ENCODE peak calls at places on chromosomes 12 and 14, in four cellular contexts. R, E, Z and N are unnamed samples.

GRCh38 chr14:72679591-72680151 is 214.2 kb downstream of the DPF3 start:
- DNase-seq in R (no peak), E (no peak), Z (peak), N (no peak)

GRCh38 chr12:607541-608001 is 55.7 kb downstream of the NINJ2 start:
- DNase-seq in R (no peak), E (no peak), Z (no peak), N (no peak)

GRCh38 chr12:18072723-18073122 is 17.3 kb downstream of the RERGL start:
- DNase-seq in R (no peak), E (no peak), Z (no peak), N (no peak)

GRCh38 chr12:12837025-12837872 is 24.1 kb downstream of the DDX47 start:
- DNase-seq in R (peak), E (peak), Z (peak), N (peak)

GRCh38 chr12:5973461-5974115 is 28.5 kb upstream of the ANO2 start:
- DNase-seq in R (no peak), E (no peak), Z (no peak), N (no peak)

GRCh38 chr12:121799175-121799841 is 4.5 kb upstream of the SETD1B start:
- DNase-seq in R (peak), E (peak), Z (peak), N (peak)

GRCh38 chr14:62943202-62943601 is 102.1 kb downstream of the KCNH5 start:
- DNase-seq in R (no peak), E (no peak), Z (peak), N (peak)

GRCh38 chr12:123990512-123990911 is 17.5 kb downstream of the ZNF664 start:
- DNase-seq in R (peak), E (no peak), Z (no peak), N (no peak)

GRCh38 chr14:59565112-59565511 is 11.5 kb downstream of the CCDC175 start:
- DNase-seq in R (no peak), E (no peak), Z (no peak), N (no peak)

GRCh38 chr14:80946797-80947196 is 5.3 kb upstream of the CEP128 start:
- DNase-seq in R (no peak), E (no peak), Z (no peak), N (no peak)

GRCh38 chr12:32155911-32156585 is 49.4 kb downstream of the BICD1 start:
- DNase-seq in R (no peak), E (no peak), Z (no peak), N (peak)

GRCh38 chr14:98961191-98961590 is 310.8 kb downstream of the BCL11B start:
- DNase-seq in R (no peak), E (no peak), Z (no peak), N (no peak)

GRCh38 chr14:103531421-103532215 is 2.6 kb downstream of the TRMT61A start:
- DNase-seq in R (no peak), E (no peak), Z (no peak), N (no peak)

GRCh38 chr14:51539571-51540037 is 112.1 kb upstream of the FRMD6 start:
- DNase-seq in R (no peak), E (no peak), Z (peak), N (peak)

GRCh38 chr14:59262717-59263469 is 74.4 kb downstream of the DAAM1 start:
- DNase-seq in R (no peak), E (no peak), Z (no peak), N (no peak)

GRCh38 chr14:35963209-35963608 is 137.1 kb downstream of the BRMS1L start:
- DNase-seq in R (peak), E (no peak), Z (no peak), N (no peak)

GRCh38 chr12:16939871-16940306 is 333.9 kb upstream of the LMO3 start:
- DNase-seq in R (peak), E (peak), Z (peak), N (peak)

GRCh38 chr14:76954791-76955190 is 73.7 kb downstream of the IRF2BPL start:
- DNase-seq in R (no peak), E (no peak), Z (no peak), N (no peak)

GRCh38 chr12:13164271-13164670 is 32.3 kb upstream of the EMP1 start:
- DNase-seq in R (no peak), E (no peak), Z (no peak), N (no peak)

GRCh38 chr14:64826845-64827244 is 52.9 kb downstream of the SPTB start:
- DNase-seq in R (peak), E (no peak), Z (no peak), N (no peak)

GRCh38 chr12:85755760-85756159 is 80.4 kb downstream of the RASSF9 start:
- DNase-seq in R (no peak), E (no peak), Z (no peak), N (no peak)

GRCh38 chr12:50914872-50915484 is 37.4 kb upstream of the HIGD1C start:
- DNase-seq in R (no peak), E (no peak), Z (no peak), N (no peak)

GRCh38 chr12:87813476-87814234 is 215.5 kb downstream of the C12orf50 start:
- DNase-seq in R (no peak), E (no peak), Z (peak), N (no peak)

GRCh38 chr14:100285021-100285912 is 21.0 kb downstream of the SLC25A29 start:
- DNase-seq in R (peak), E (peak), Z (peak), N (peak)

GRCh38 chr12:76274699-76275098 is 73.5 kb downstream of the BBS10 start:
- DNase-seq in R (peak), E (peak), Z (peak), N (no peak)

GRCh38 chr14:68627868-68628604 is 164.8 kb downstream of the ZFP36L1 start:
- DNase-seq in R (no peak), E (peak), Z (no peak), N (no peak)

GRCh38 chr14:71554959-71555612 is 377.1 kb upstream of the RGS6 start:
- DNase-seq in R (no peak), E (no peak), Z (no peak), N (no peak)

GRCh38 chr12:47818382-47818700 is 1.4 kb downstream of the HDAC7 start:
- DNase-seq in R (no peak), E (no peak), Z (peak), N (no peak)

GRCh38 chr12:18158774-18159557 is 69.0 kb upstream of the RERGL start:
- DNase-seq in R (no peak), E (no peak), Z (peak), N (no peak)

GRCh38 chr12:74292351-74293194 is 245.1 kb upstream of the ATXN7L3B start:
- DNase-seq in R (no peak), E (no peak), Z (no peak), N (no peak)

GRCh38 chr12:123113038-123113437 is 37.9 kb downstream of the PITPNM2 start:
- DNase-seq in R (no peak), E (no peak), Z (no peak), N (no peak)

GRCh38 chr14:103803661-103804060 is 43.7 kb downstream of the PPP1R13B start:
- DNase-seq in R (peak), E (no peak), Z (no peak), N (no peak)

GRCh38 chr12:52126605-52127578 is 47.4 kb downstream of the SMIM41 start:
- DNase-seq in R (no peak), E (no peak), Z (no peak), N (no peak)

GRCh38 chr14:99601301-99601945 is 2.6 kb downstream of the CCDC85C start:
- DNase-seq in R (no peak), E (no peak), Z (peak), N (no peak)

GRCh38 chr14:38887696-38888095 is 215.3 kb downstream of the SEC23A start:
- DNase-seq in R (peak), E (no peak), Z (no peak), N (no peak)

GRCh38 chr14:85459361-85459760 is 70.6 kb upstream of the FLRT2 start:
- DNase-seq in R (no peak), E (no peak), Z (no peak), N (no peak)

GRCh38 chr14:73491256-73491976 is 683 bp downstream of the RIOX1 start:
- DNase-seq in R (peak), E (peak), Z (peak), N (peak)

GRCh38 chr12:8658361-8658760 is 4.3 kb downstream of the MFAP5 start:
- DNase-seq in R (no peak), E (no peak), Z (peak), N (peak)

GRCh38 chr12:19200261-19200660 is 70.7 kb downstream of the PLEKHA5 start:
- DNase-seq in R (no peak), E (no peak), Z (no peak), N (no peak)

GRCh38 chr14:68062651-68063050 is 243.1 kb downstream of the RAD51B start:
- DNase-seq in R (no peak), E (no peak), Z (no peak), N (no peak)